ENCODE peak calls at places on chromosomes 2 and 18, in four cellular contexts. Z is RWPE1, Q is stomach, N is tibial artery. A is an unnamed sample.

GRCh38 chr18:79221136-79221535 is 151.9 kb downstream of the ATP9B start:
- DNase-seq in Z (no peak), Q (no peak), N (no peak), A (no peak)

GRCh38 chr2:223930002-223930976 is 14.8 kb downstream of the WDFY1 start:
- DNase-seq in Z (no peak), Q (peak; percentile 37), N (peak; percentile 54), A (no peak)

GRCh38 chr2:25673170-25674002 is at the start of gene DTNB:
- DNase-seq in Z (peak; percentile 91), Q (peak; percentile 86), N (peak; percentile 63), A (peak; percentile 83)

GRCh38 chr2:134718956-134719814 is at the start of gene TMEM163:
- DNase-seq in Z (no peak), Q (peak; percentile 52), N (no peak), A (no peak)

GRCh38 chr2:155733091-155733870 is 599.2 kb downstream of the NR4A2 start:
- DNase-seq in Z (no peak), Q (no peak), N (no peak), A (no peak)

GRCh38 chr2:9385841-9386240 is 37.5 kb downstream of the ITGB1BP1 start:
- DNase-seq in Z (no peak), Q (no peak), N (no peak), A (no peak)

GRCh38 chr2:23599006-23599405 is 214.0 kb downstream of the KLHL29 start:
- DNase-seq in Z (no peak), Q (no peak), N (no peak), A (no peak)

GRCh38 chr18:34783485-34783884 is 73.4 kb downstream of the DTNA start:
- DNase-seq in Z (no peak), Q (no peak), N (no peak), A (no peak)

GRCh38 chr2:68404164-68404563 is 39.1 kb downstream of the PLEK start:
- DNase-seq in Z (no peak), Q (no peak), N (no peak), A (no peak)

GRCh38 chr2:190188289-190188688 is 125.8 kb upstream of the MSTN start:
- DNase-seq in Z (no peak), Q (no peak), N (no peak), A (no peak)

GRCh38 chr2:176092270-176093144 is at the start of gene HOXD13:
- DNase-seq in Z (no peak), Q (peak; percentile 17), N (no peak), A (no peak)

GRCh38 chr2:74077636-74078035 is 70.1 kb downstream of the BOLA3 start:
- DNase-seq in Z (no peak), Q (no peak), N (no peak), A (no peak)

GRCh38 chr2:42792087-42792582 is 248 bp downstream of the HAAO start:
- DNase-seq in Z (no peak), Q (no peak), N (peak; percentile 54), A (no peak)

GRCh38 chr2:23791030-23791429 is 135.9 kb downstream of the ATAD2B start:
- DNase-seq in Z (no peak), Q (no peak), N (no peak), A (no peak)

GRCh38 chr2:203404996-203405395 is 76.8 kb downstream of the ABI2 start:
- DNase-seq in Z (no peak), Q (no peak), N (no peak), A (no peak)

GRCh38 chr18:74114206-74114605 is 33.4 kb downstream of the FBXO15 start:
- DNase-seq in Z (no peak), Q (no peak), N (no peak), A (no peak)

GRCh38 chr2:23629417-23630110 is 244.6 kb downstream of the KLHL29 start:
- DNase-seq in Z (no peak), Q (no peak), N (no peak), A (no peak)

GRCh38 chr2:151302879-151303278 is 13.4 kb upstream of the NMI start:
- DNase-seq in Z (peak; percentile 28), Q (no peak), N (no peak), A (no peak)

GRCh38 chr18:6414723-6415362 is at the start of gene L3MBTL4:
- DNase-seq in Z (peak; percentile 13), Q (peak; percentile 69), N (no peak), A (no peak)

GRCh38 chr2:26652361-26653041 is 11.3 kb upstream of the CIB4 start:
- DNase-seq in Z (no peak), Q (no peak), N (no peak), A (no peak)

GRCh38 chr18:13242797-13243196 is 24.2 kb downstream of the LDLRAD4 start:
- DNase-seq in Z (no peak), Q (no peak), N (peak; percentile 2), A (peak; percentile 40)

GRCh38 chr2:100643459-100643858 is 80.7 kb downstream of the PDCL3 start:
- DNase-seq in Z (no peak), Q (no peak), N (no peak), A (no peak)

GRCh38 chr2:149040451-149040850 is 2.0 kb downstream of the LYPD6B start:
- DNase-seq in Z (no peak), Q (no peak), N (no peak), A (no peak)

GRCh38 chr18:8081872-8082553 is 514.9 kb downstream of the PTPRM start:
- DNase-seq in Z (no peak), Q (no peak), N (no peak), A (no peak)

GRCh38 chr2:129758461-129759185 is 220.8 kb upstream of the RAB6C start:
- DNase-seq in Z (no peak), Q (no peak), N (peak; percentile 64), A (no peak)

GRCh38 chr18:45774065-45774521 is 50.1 kb downstream of the SLC14A1 start:
- DNase-seq in Z (peak; percentile 32), Q (no peak), N (no peak), A (no peak)

GRCh38 chr2:109374548-109375130 is 239.1 kb downstream of the SEPTIN10 start:
- DNase-seq in Z (no peak), Q (peak; percentile 25), N (no peak), A (peak; percentile 39)

GRCh38 chr2:46954951-46955571 is 39.5 kb upstream of the MCFD2 start:
- DNase-seq in Z (peak; percentile 54), Q (peak; percentile 43), N (peak; percentile 84), A (no peak)

GRCh38 chr2:108169982-108170625 is 69.7 kb upstream of the SULT1C3 start:
- DNase-seq in Z (no peak), Q (no peak), N (no peak), A (no peak)

GRCh38 chr2:200966770-200967169 is 3.3 kb upstream of the ORC2 start:
- DNase-seq in Z (peak; percentile 75), Q (no peak), N (no peak), A (no peak)

GRCh38 chr2:134866498-134867099 is 28.2 kb downstream of the ACMSD start:
- DNase-seq in Z (peak; percentile 30), Q (no peak), N (no peak), A (no peak)

GRCh38 chr2:113282747-113283533 is 4.2 kb upstream of the PAX8 start:
- DNase-seq in Z (peak; percentile 73), Q (peak; percentile 80), N (peak; percentile 55), A (no peak)

GRCh38 chr2:43593241-43593640 is 2.6 kb downstream of the THADA start:
- DNase-seq in Z (no peak), Q (no peak), N (no peak), A (no peak)

GRCh38 chr2:222598611-222599010 is 57.3 kb downstream of the FARSB start:
- DNase-seq in Z (no peak), Q (no peak), N (no peak), A (no peak)

GRCh38 chr2:36650031-36650430 is 46.5 kb upstream of the VIT start:
- DNase-seq in Z (peak; percentile 76), Q (no peak), N (no peak), A (no peak)

GRCh38 chr2:158723921-158724802 is 71.0 kb upstream of the DAPL1 start:
- DNase-seq in Z (no peak), Q (peak; percentile 45), N (no peak), A (no peak)
- TF ChIP-seq CTCF in Z (no peak), Q (no peak), N (no peak), A (peak; percentile 51)

GRCh38 chr2:144099746-144100438 is 420.0 kb downstream of the ZEB2 start:
- DNase-seq in Z (peak; percentile 84), Q (no peak), N (no peak), A (no peak)
- TF ChIP-seq CTCF in Z (no peak), Q (no peak), N (no peak), A (no peak)

GRCh38 chr18:12010187-12010802 is 29.0 kb downstream of the IMPA2 start:
- DNase-seq in Z (no peak), Q (peak; percentile 66), N (no peak), A (no peak)
- TF ChIP-seq CTCF in Z (no peak), Q (no peak), N (no peak), A (no peak)

DNA sequence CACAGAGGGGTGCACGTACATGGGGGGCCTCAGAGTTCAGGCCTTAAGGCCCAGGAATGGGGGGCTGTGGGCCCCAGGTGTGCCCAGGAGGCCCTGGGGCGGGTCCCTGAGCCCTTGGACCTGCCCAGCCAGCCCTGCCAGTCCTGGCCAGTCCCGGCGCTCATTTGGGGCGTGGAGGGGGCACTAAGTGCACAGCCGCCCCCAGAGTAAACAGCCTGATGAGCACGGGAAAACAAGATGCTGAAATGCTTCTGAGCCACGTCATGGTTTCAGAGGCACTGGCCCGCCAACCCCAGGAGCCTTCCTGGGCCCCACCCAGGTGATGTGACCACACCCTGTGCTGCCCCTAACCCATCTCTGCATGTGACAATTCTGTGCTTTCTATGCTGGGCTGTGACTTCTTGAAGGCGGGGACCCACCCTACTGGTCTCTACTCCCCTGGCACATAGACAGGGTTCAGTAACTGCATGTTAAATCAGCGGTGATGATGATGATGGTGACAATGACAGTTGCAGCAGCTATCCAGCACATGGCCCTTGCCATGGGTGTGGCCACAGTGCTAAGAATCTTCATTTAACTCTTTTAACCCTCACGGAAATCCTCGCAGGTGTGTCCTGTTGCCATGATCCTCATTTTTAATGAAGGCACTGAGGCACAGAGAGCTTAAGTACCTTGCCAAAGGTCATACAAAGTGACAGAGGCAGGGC is 28.1 kb upstream of the ASPRV1 start:
- DNase-seq in Z (peak; percentile 34), Q (peak; percentile 40), N (no peak), A (no peak)
- TF ChIP-seq CTCF in Z (no peak), Q (no peak), N (no peak), A (no peak)

GRCh38 chr2:37880546-37880945 is 44.5 kb upstream of the RMDN2 start:
- DNase-seq in Z (no peak), Q (no peak), N (no peak), A (no peak)
- TF ChIP-seq CTCF in Z (no peak), Q (no peak), N (no peak), A (no peak)

DNA sequence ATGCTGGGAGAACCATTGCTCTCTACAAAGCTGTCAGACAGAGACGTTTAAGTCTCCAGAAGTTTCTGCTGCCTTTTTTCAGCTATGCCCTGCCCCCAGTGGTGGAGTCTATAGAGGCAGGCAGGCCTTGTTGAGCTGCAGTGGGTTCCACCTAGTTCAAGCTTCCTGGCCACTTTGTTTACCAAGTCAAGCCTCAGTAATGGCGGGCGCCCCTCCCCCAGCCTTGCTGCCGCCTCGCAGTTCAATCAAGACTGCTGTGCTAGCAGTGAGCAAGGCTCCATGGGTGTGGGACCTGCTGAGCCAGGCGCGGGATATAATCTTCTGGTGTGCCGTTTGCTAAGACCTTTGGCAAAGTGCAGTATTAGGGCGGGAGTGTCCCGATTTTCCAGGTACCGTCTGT is 52.7 kb upstream of the SCYGR2 start:
- DNase-seq in Z (no peak), Q (no peak), N (no peak), A (no peak)
- TF ChIP-seq CTCF in Z (no peak), Q (no peak), N (no peak), A (peak; percentile 37)

GRCh38 chr2:116435648-116436047 is 1378.8 kb upstream of the DDX18 start:
- DNase-seq in Z (no peak), Q (no peak), N (no peak), A (no peak)
- TF ChIP-seq CTCF in Z (no peak), Q (no peak), N (no peak), A (no peak)